ENCODE peak calls at places on chromosome 21, in seven cellular contexts. One of them, this sample, is unnamed.

GRCh38 chr21:42404534-42404933 is 832 bp downstream of the UBASH3A start:
- DNase-seq in amniotic stem cell: no peak
- DNase-seq in mesendoderm: no peak
- DNase-seq in activated CD8-positive, alpha-beta T cell treated with anti-CD3 and anti-CD28 coated beads for 36 hours: peak
- DNase-seq in activated CD4-positive, alpha-beta T cell treated with anti-CD3 and anti-CD28 coated beads, Interleukin-2, amount 10 ng/mL, durations not matched to agents 7 days and 5 days: peak
- DNase-seq in PC-3: no peak
- DNase-seq in hepatocyte: no peak
- DNase-seq in this sample: no peak

GRCh38 chr21:42010507-42011493 is 640 bp upstream of the ZBTB21 start:
- DNase-seq in amniotic stem cell: no peak
- DNase-seq in mesendoderm: peak
- DNase-seq in activated CD8-positive, alpha-beta T cell treated with anti-CD3 and anti-CD28 coated beads for 36 hours: peak
- DNase-seq in activated CD4-positive, alpha-beta T cell treated with anti-CD3 and anti-CD28 coated beads, Interleukin-2, amount 10 ng/mL, durations not matched to agents 7 days and 5 days: peak
- DNase-seq in PC-3: peak
- DNase-seq in hepatocyte: peak
- DNase-seq in this sample: peak

GRCh38 chr21:45330075-45330781 is 42.5 kb upstream of the POFUT2 start:
- DNase-seq in amniotic stem cell: peak
- DNase-seq in mesendoderm: peak
- DNase-seq in activated CD8-positive, alpha-beta T cell treated with anti-CD3 and anti-CD28 coated beads for 36 hours: no peak
- DNase-seq in activated CD4-positive, alpha-beta T cell treated with anti-CD3 and anti-CD28 coated beads, Interleukin-2, amount 10 ng/mL, durations not matched to agents 7 days and 5 days: no peak
- DNase-seq in PC-3: peak
- DNase-seq in hepatocyte: peak
- DNase-seq in this sample: peak

GRCh38 chr21:42744520-42745445 is 91.4 kb downstream of the PDE9A start:
- DNase-seq in amniotic stem cell: no peak
- DNase-seq in mesendoderm: no peak
- DNase-seq in activated CD8-positive, alpha-beta T cell treated with anti-CD3 and anti-CD28 coated beads for 36 hours: no peak
- DNase-seq in activated CD4-positive, alpha-beta T cell treated with anti-CD3 and anti-CD28 coated beads, Interleukin-2, amount 10 ng/mL, durations not matched to agents 7 days and 5 days: no peak
- DNase-seq in PC-3: no peak
- DNase-seq in hepatocyte: no peak
- DNase-seq in this sample: no peak

GRCh38 chr21:46555225-46555617 is 49.7 kb downstream of the S100B start:
- DNase-seq in amniotic stem cell: no peak
- DNase-seq in mesendoderm: no peak
- DNase-seq in activated CD8-positive, alpha-beta T cell treated with anti-CD3 and anti-CD28 coated beads for 36 hours: no peak
- DNase-seq in activated CD4-positive, alpha-beta T cell treated with anti-CD3 and anti-CD28 coated beads, Interleukin-2, amount 10 ng/mL, durations not matched to agents 7 days and 5 days: no peak
- DNase-seq in PC-3: no peak
- DNase-seq in hepatocyte: no peak
- DNase-seq in this sample: no peak

GRCh38 chr21:41765393-41765950 is 1.4 kb downstream of the RIPK4 start:
- DNase-seq in amniotic stem cell: no peak
- DNase-seq in mesendoderm: no peak
- DNase-seq in activated CD8-positive, alpha-beta T cell treated with anti-CD3 and anti-CD28 coated beads for 36 hours: no peak
- DNase-seq in activated CD4-positive, alpha-beta T cell treated with anti-CD3 and anti-CD28 coated beads, Interleukin-2, amount 10 ng/mL, durations not matched to agents 7 days and 5 days: no peak
- DNase-seq in PC-3: no peak
- DNase-seq in hepatocyte: no peak
- DNase-seq in this sample: no peak

GRCh38 chr21:20971296-20971921 is 26.8 kb upstream of the NCAM2 start:
- DNase-seq in amniotic stem cell: peak
- DNase-seq in mesendoderm: peak
- DNase-seq in activated CD8-positive, alpha-beta T cell treated with anti-CD3 and anti-CD28 coated beads for 36 hours: peak
- DNase-seq in activated CD4-positive, alpha-beta T cell treated with anti-CD3 and anti-CD28 coated beads, Interleukin-2, amount 10 ng/mL, durations not matched to agents 7 days and 5 days: peak
- DNase-seq in PC-3: peak
- DNase-seq in hepatocyte: peak
- DNase-seq in this sample: peak

GRCh38 chr21:34887729-34888568 is 161.2 kb downstream of the RUNX1 start:
- DNase-seq in amniotic stem cell: peak
- DNase-seq in mesendoderm: peak
- DNase-seq in activated CD8-positive, alpha-beta T cell treated with anti-CD3 and anti-CD28 coated beads for 36 hours: peak
- DNase-seq in activated CD4-positive, alpha-beta T cell treated with anti-CD3 and anti-CD28 coated beads, Interleukin-2, amount 10 ng/mL, durations not matched to agents 7 days and 5 days: peak
- DNase-seq in PC-3: peak
- DNase-seq in hepatocyte: peak
- DNase-seq in this sample: peak

GRCh38 chr21:41885341-41886024 is 6.3 kb upstream of the PRDM15 start:
- DNase-seq in amniotic stem cell: no peak
- DNase-seq in mesendoderm: no peak
- DNase-seq in activated CD8-positive, alpha-beta T cell treated with anti-CD3 and anti-CD28 coated beads for 36 hours: no peak
- DNase-seq in activated CD4-positive, alpha-beta T cell treated with anti-CD3 and anti-CD28 coated beads, Interleukin-2, amount 10 ng/mL, durations not matched to agents 7 days and 5 days: no peak
- DNase-seq in PC-3: no peak
- DNase-seq in hepatocyte: no peak
- DNase-seq in this sample: peak

GRCh38 chr21:34705032-34705431 is 36.2 kb downstream of the CLIC6 start:
- DNase-seq in amniotic stem cell: no peak
- DNase-seq in mesendoderm: no peak
- DNase-seq in activated CD8-positive, alpha-beta T cell treated with anti-CD3 and anti-CD28 coated beads for 36 hours: no peak
- DNase-seq in activated CD4-positive, alpha-beta T cell treated with anti-CD3 and anti-CD28 coated beads, Interleukin-2, amount 10 ng/mL, durations not matched to agents 7 days and 5 days: no peak
- DNase-seq in PC-3: no peak
- DNase-seq in hepatocyte: no peak
- DNase-seq in this sample: no peak

GRCh38 chr21:38814126-38815059 is 8.7 kb downstream of the ETS2 start:
- DNase-seq in amniotic stem cell: no peak
- DNase-seq in mesendoderm: peak
- DNase-seq in activated CD8-positive, alpha-beta T cell treated with anti-CD3 and anti-CD28 coated beads for 36 hours: no peak
- DNase-seq in activated CD4-positive, alpha-beta T cell treated with anti-CD3 and anti-CD28 coated beads, Interleukin-2, amount 10 ng/mL, durations not matched to agents 7 days and 5 days: no peak
- DNase-seq in PC-3: no peak
- DNase-seq in hepatocyte: no peak
- DNase-seq in this sample: peak

GRCh38 chr21:28371713-28372112 is 621.0 kb downstream of the LTN1 start:
- DNase-seq in amniotic stem cell: no peak
- DNase-seq in mesendoderm: no peak
- DNase-seq in activated CD8-positive, alpha-beta T cell treated with anti-CD3 and anti-CD28 coated beads for 36 hours: no peak
- DNase-seq in activated CD4-positive, alpha-beta T cell treated with anti-CD3 and anti-CD28 coated beads, Interleukin-2, amount 10 ng/mL, durations not matched to agents 7 days and 5 days: no peak
- DNase-seq in PC-3: no peak
- DNase-seq in hepatocyte: no peak
- DNase-seq in this sample: no peak

GRCh38 chr21:22758478-22758877 is 1760.3 kb downstream of the NCAM2 start:
- DNase-seq in amniotic stem cell: no peak
- DNase-seq in mesendoderm: no peak
- DNase-seq in activated CD8-positive, alpha-beta T cell treated with anti-CD3 and anti-CD28 coated beads for 36 hours: no peak
- DNase-seq in activated CD4-positive, alpha-beta T cell treated with anti-CD3 and anti-CD28 coated beads, Interleukin-2, amount 10 ng/mL, durations not matched to agents 7 days and 5 days: no peak
- DNase-seq in PC-3: peak
- DNase-seq in hepatocyte: no peak
- DNase-seq in this sample: peak

GRCh38 chr21:41616063-41616591 is 108.2 kb upstream of the TMPRSS2 start:
- DNase-seq in amniotic stem cell: peak
- DNase-seq in mesendoderm: no peak
- DNase-seq in activated CD8-positive, alpha-beta T cell treated with anti-CD3 and anti-CD28 coated beads for 36 hours: no peak
- DNase-seq in activated CD4-positive, alpha-beta T cell treated with anti-CD3 and anti-CD28 coated beads, Interleukin-2, amount 10 ng/mL, durations not matched to agents 7 days and 5 days: no peak
- DNase-seq in PC-3: peak
- DNase-seq in hepatocyte: no peak
- DNase-seq in this sample: peak

GRCh38 chr21:25831300-25831699 is 96.5 kb downstream of the GABPA start:
- DNase-seq in amniotic stem cell: no peak
- DNase-seq in mesendoderm: no peak
- DNase-seq in activated CD8-positive, alpha-beta T cell treated with anti-CD3 and anti-CD28 coated beads for 36 hours: peak
- DNase-seq in activated CD4-positive, alpha-beta T cell treated with anti-CD3 and anti-CD28 coated beads, Interleukin-2, amount 10 ng/mL, durations not matched to agents 7 days and 5 days: no peak
- DNase-seq in PC-3: no peak
- DNase-seq in hepatocyte: no peak
- DNase-seq in this sample: no peak

GRCh38 chr21:41957991-41958766 is 4.4 kb upstream of the C2CD2 start:
- DNase-seq in amniotic stem cell: peak
- DNase-seq in mesendoderm: peak
- DNase-seq in activated CD8-positive, alpha-beta T cell treated with anti-CD3 and anti-CD28 coated beads for 36 hours: no peak
- DNase-seq in activated CD4-positive, alpha-beta T cell treated with anti-CD3 and anti-CD28 coated beads, Interleukin-2, amount 10 ng/mL, durations not matched to agents 7 days and 5 days: no peak
- DNase-seq in PC-3: peak
- DNase-seq in hepatocyte: peak
- DNase-seq in this sample: peak